ENCODE peak calls at places on chromosomes 2 and 18, in nine cellular contexts. U is stomach, J is Calu3, Y is upper lobe of left lung, H is H9, E is progenitor cell of endocrine pancreas, V is heart left ventricle, K is GM12865, L is hepatocyte. N is an unnamed sample.

GRCh38 chr2:241849616-241850543 is 8.8 kb downstream of the PDCD1 start:
- DNase-seq in U (no peak), J (no peak), Y (peak; percentile 18), H (peak; percentile 13), E (no peak), V (no peak), K (peak; percentile 0), L (no peak), N (no peak)

GRCh38 chr2:230944804-230945372 is 19.8 kb upstream of the GPR55 start:
- DNase-seq in U (peak; percentile 20), J (no peak), Y (no peak), H (no peak), E (no peak), V (no peak), K (peak; percentile 69), L (no peak), N (no peak)

GRCh38 chr2:113273031-113273551 is 5.6 kb downstream of the PAX8 start:
- DNase-seq in U (peak; percentile 33), J (peak; percentile 61), Y (no peak), H (peak; percentile 78), E (no peak), V (no peak), K (peak; percentile 26), L (peak; percentile 57), N (no peak)

GRCh38 chr18:46152436-46152807 is 48.2 kb downstream of the HAUS1 start:
- DNase-seq in U (no peak), J (peak; percentile 62), Y (peak; percentile 28), H (no peak), E (no peak), V (peak; percentile 70), K (no peak), L (no peak), N (peak; percentile 38)

GRCh38 chr2:211722928-211723327 is 815.7 kb downstream of the ERBB4 start:
- DNase-seq in U (no peak), J (no peak), Y (no peak), H (no peak), E (no peak), V (no peak), K (no peak), L (no peak), N (no peak)

GRCh38 chr2:75465317-75465998 is 95.3 kb downstream of the EVA1A start:
- DNase-seq in U (no peak), J (no peak), Y (no peak), H (no peak), E (no peak), V (no peak), K (peak; percentile 7), L (peak; percentile 40), N (peak; percentile 41)

GRCh38 chr2:36800381-36800780 is 103.9 kb downstream of the VIT start:
- DNase-seq in U (no peak), J (no peak), Y (no peak), H (no peak), E (no peak), V (no peak), K (no peak), L (no peak), N (no peak)

GRCh38 chr2:172021955-172022354 is 22.2 kb downstream of the METAP1D start:
- DNase-seq in U (no peak), J (no peak), Y (no peak), H (no peak), E (no peak), V (no peak), K (no peak), L (no peak), N (no peak)

GRCh38 chr2:181420259-181421130 is 36.7 kb upstream of the ITGA4 start:
- DNase-seq in U (no peak), J (no peak), Y (no peak), H (no peak), E (no peak), V (no peak), K (no peak), L (no peak), N (no peak)

GRCh38 chr2:152054593-152054992 is 44.3 kb downstream of the CACNB4 start:
- DNase-seq in U (no peak), J (no peak), Y (no peak), H (no peak), E (no peak), V (no peak), K (no peak), L (no peak), N (peak; percentile 59)

GRCh38 chr2:104872866-104873688 is 19.2 kb downstream of the POU3F3 start:
- DNase-seq in U (peak; percentile 57), J (peak; percentile 69), Y (peak; percentile 55), H (peak; percentile 78), E (peak; percentile 57), V (peak; percentile 47), K (peak; percentile 73), L (peak; percentile 83), N (no peak)

GRCh38 chr2:12965540-12966269 is 249.0 kb downstream of the TRIB2 start:
- DNase-seq in U (no peak), J (no peak), Y (no peak), H (no peak), E (no peak), V (no peak), K (no peak), L (peak; percentile 37), N (peak; percentile 24)

GRCh38 chr2:213995400-213996105 is 415.3 kb upstream of the VWC2L start:
- DNase-seq in U (no peak), J (peak; percentile 59), Y (no peak), H (no peak), E (no peak), V (no peak), K (no peak), L (no peak), N (peak; percentile 73)

GRCh38 chr2:213172641-213173040 is 21.2 kb upstream of the IKZF2 start:
- DNase-seq in U (no peak), J (no peak), Y (no peak), H (no peak), E (no peak), V (no peak), K (no peak), L (no peak), N (no peak)

GRCh38 chr2:2098458-2099167 is 232.5 kb downstream of the MYT1L start:
- DNase-seq in U (no peak), J (no peak), Y (no peak), H (no peak), E (no peak), V (no peak), K (no peak), L (no peak), N (no peak)

GRCh38 chr2:21372654-21373053 is 248.9 kb downstream of the TDRD15 start:
- DNase-seq in U (no peak), J (no peak), Y (no peak), H (peak; percentile 53), E (no peak), V (no peak), K (peak; percentile 26), L (peak; percentile 54), N (no peak)

GRCh38 chr2:234951386-234952269 is at the start of gene SH3BP4:
- DNase-seq in U (peak; percentile 88), J (peak; percentile 87), Y (peak; percentile 84), H (peak; percentile 89), E (peak; percentile 72), V (peak; percentile 85), K (no peak), L (peak; percentile 95), N (no peak)

GRCh38 chr2:25483584-25484266 is 142.0 kb upstream of the DNMT3A start:
- DNase-seq in U (no peak), J (no peak), Y (no peak), H (no peak), E (no peak), V (no peak), K (no peak), L (no peak), N (no peak)

GRCh38 chr2:205483122-205483521 is 199.2 kb upstream of the NRP2 start:
- DNase-seq in U (no peak), J (no peak), Y (no peak), H (no peak), E (no peak), V (no peak), K (no peak), L (no peak), N (no peak)
- TF ChIP-seq CTCF in U (no peak), J (no peak), Y (no peak), H (no peak), E (no peak), V (no peak), K (no peak), L (no peak), N (no peak)

GRCh38 chr2:61135510-61135909 is 26.5 kb upstream of the C2orf74 start:
- DNase-seq in U (no peak), J (no peak), Y (no peak), H (no peak), E (no peak), V (no peak), K (no peak), L (peak; percentile 42), N (peak; percentile 22)
- TF ChIP-seq CTCF in U (no peak), J (no peak), Y (no peak), H (peak; percentile 33), E (no peak), V (peak; percentile 10), K (no peak), L (peak; percentile 54), N (peak; percentile 29)

DNA sequence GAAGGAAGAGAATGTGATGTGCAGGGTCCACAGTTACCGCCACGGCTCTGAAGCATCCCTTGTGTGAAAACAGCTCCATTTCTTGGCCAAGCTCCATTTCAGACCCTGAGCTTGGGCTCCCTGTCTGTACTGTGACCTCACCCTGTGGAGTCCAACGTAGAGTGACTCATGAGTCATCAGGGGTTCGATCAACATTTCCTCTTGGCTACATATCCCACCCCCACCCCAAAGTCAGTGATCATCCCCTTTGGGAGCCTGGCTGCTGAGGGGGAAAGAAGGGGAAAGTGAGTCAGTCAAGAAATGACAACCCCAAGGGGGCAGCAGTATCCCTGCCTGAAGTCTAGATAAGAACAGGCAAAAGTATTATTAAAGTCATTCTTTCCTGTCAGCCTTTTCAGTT is 62.2 kb downstream of the PAPOLG start:
- DNase-seq in U (no peak), J (peak; percentile 8), Y (no peak), H (no peak), E (no peak), V (no peak), K (peak; percentile 42), L (no peak), N (no peak)
- TF ChIP-seq CTCF in U (no peak), J (no peak), Y (no peak), H (peak; percentile 22), E (no peak), V (peak; percentile 10), K (peak; percentile 9), L (no peak), N (peak; percentile 7)

GRCh38 chr2:219569041-219569440 is 2.3 kb downstream of the OBSL1 start:
- DNase-seq in U (no peak), J (no peak), Y (no peak), H (no peak), E (no peak), V (no peak), K (no peak), L (no peak), N (no peak)

GRCh38 chr2:219571311-219572236 is at the start of gene OBSL1:
- DNase-seq in U (peak; percentile 63), J (peak; percentile 79), Y (peak; percentile 71), H (peak; percentile 94), E (peak; percentile 77), V (peak; percentile 91), K (no peak), L (peak; percentile 89), N (peak; percentile 34)

GRCh38 chr2:219570924-219571310 is 422 bp downstream of the OBSL1 start:
- DNase-seq in U (no peak), J (peak; percentile 25), Y (no peak), H (no peak), E (no peak), V (no peak), K (no peak), L (peak; percentile 66), N (no peak)

GRCh38 chr2:219569635-219570034 is 1.7 kb downstream of the OBSL1 start:
- DNase-seq in U (no peak), J (no peak), Y (no peak), H (no peak), E (no peak), V (no peak), K (no peak), L (no peak), N (no peak)

GRCh38 chr2:219570194-219570923 is 980 bp downstream of the OBSL1 start:
- DNase-seq in U (no peak), J (peak; percentile 36), Y (no peak), H (no peak), E (no peak), V (no peak), K (no peak), L (peak; percentile 69), N (no peak)
- TF ChIP-seq CTCF in U (no peak), J (no peak), Y (no peak), H (no peak), E (no peak), V (no peak), K (no peak), L (no peak), N (no peak)

N was measured in astrocyte of the cerebellum.